ENCODE peak calls at places on chromosomes 2 and 18, in ten cellular contexts. One of them, this sample, is unnamed.

GRCh38 chr2:172088245-172089004 is 3.1 kb downstream of the DLX1 start:
- DNase-seq in activated T-helper 1 cell treated with anti-CD3 and anti-CD28 coated beads, Interleukin-2, amount 50 U/mL, for 16 hours: no peak
- DNase-seq in NCI-H345: no peak
- DNase-seq in coronary artery: no peak
- DNase-seq in upper lobe of right lung: no peak
- DNase-seq in GM20000: peak
- DNase-seq in SK-N-SH: peak
- DNase-seq in ELF-1: peak
- DNase-seq in adipocyte: no peak
- DNase-seq in left colon: no peak
- DNase-seq in this sample: no peak

GRCh38 chr18:10432781-10433180 is 21.7 kb upstream of the APCDD1 start:
- DNase-seq in activated T-helper 1 cell treated with anti-CD3 and anti-CD28 coated beads, Interleukin-2, amount 50 U/mL, for 16 hours: no peak
- DNase-seq in GM20000: no peak
- DNase-seq in adipocyte: no peak
- DNase-seq in coronary artery: no peak
- DNase-seq in SK-N-SH: no peak
- DNase-seq in upper lobe of right lung: no peak
- DNase-seq in NCI-H345: no peak
- DNase-seq in left colon: no peak
- DNase-seq in ELF-1: no peak
- DNase-seq in this sample: no peak

GRCh38 chr2:238720232-238720672 is 127.6 kb upstream of the TWIST2 start:
- DNase-seq in adipocyte: peak
- DNase-seq in upper lobe of right lung: peak
- DNase-seq in SK-N-SH: peak
- DNase-seq in activated T-helper 1 cell treated with anti-CD3 and anti-CD28 coated beads, Interleukin-2, amount 50 U/mL, for 16 hours: no peak
- DNase-seq in left colon: peak
- DNase-seq in ELF-1: peak
- DNase-seq in NCI-H345: peak
- DNase-seq in coronary artery: no peak
- DNase-seq in GM20000: peak
- DNase-seq in this sample: peak

GRCh38 chr2:119809329-119810038 is 49.8 kb downstream of the PTPN4 start:
- DNase-seq in upper lobe of right lung: no peak
- DNase-seq in ELF-1: no peak
- DNase-seq in activated T-helper 1 cell treated with anti-CD3 and anti-CD28 coated beads, Interleukin-2, amount 50 U/mL, for 16 hours: no peak
- DNase-seq in coronary artery: no peak
- DNase-seq in left colon: peak
- DNase-seq in GM20000: no peak
- DNase-seq in SK-N-SH: no peak
- DNase-seq in adipocyte: peak
- DNase-seq in NCI-H345: no peak
- DNase-seq in this sample: peak

GRCh38 chr2:180722551-180723239 is 257.7 kb upstream of the UBE2E3 start:
- DNase-seq in coronary artery: no peak
- DNase-seq in ELF-1: no peak
- DNase-seq in upper lobe of right lung: no peak
- DNase-seq in SK-N-SH: no peak
- DNase-seq in NCI-H345: no peak
- DNase-seq in adipocyte: peak
- DNase-seq in left colon: no peak
- DNase-seq in activated T-helper 1 cell treated with anti-CD3 and anti-CD28 coated beads, Interleukin-2, amount 50 U/mL, for 16 hours: no peak
- DNase-seq in GM20000: no peak
- DNase-seq in this sample: no peak

GRCh38 chr2:151669585-151670081 is 64.6 kb downstream of the NEB start:
- DNase-seq in activated T-helper 1 cell treated with anti-CD3 and anti-CD28 coated beads, Interleukin-2, amount 50 U/mL, for 16 hours: no peak
- DNase-seq in adipocyte: no peak
- DNase-seq in ELF-1: peak
- DNase-seq in coronary artery: no peak
- DNase-seq in NCI-H345: no peak
- DNase-seq in SK-N-SH: no peak
- DNase-seq in upper lobe of right lung: no peak
- DNase-seq in GM20000: no peak
- DNase-seq in left colon: no peak
- DNase-seq in this sample: no peak

GRCh38 chr2:118865106-118865505 is 17.7 kb upstream of the EN1 start:
- DNase-seq in activated T-helper 1 cell treated with anti-CD3 and anti-CD28 coated beads, Interleukin-2, amount 50 U/mL, for 16 hours: no peak
- DNase-seq in adipocyte: peak
- DNase-seq in SK-N-SH: peak
- DNase-seq in ELF-1: peak
- DNase-seq in upper lobe of right lung: peak
- DNase-seq in GM20000: peak
- DNase-seq in left colon: no peak
- DNase-seq in NCI-H345: peak
- DNase-seq in coronary artery: no peak
- DNase-seq in this sample: peak

GRCh38 chr2:28300921-28301341 is 91.7 kb upstream of the FOSL2 start:
- DNase-seq in GM20000: no peak
- DNase-seq in ELF-1: no peak
- DNase-seq in coronary artery: no peak
- DNase-seq in left colon: no peak
- DNase-seq in upper lobe of right lung: no peak
- DNase-seq in activated T-helper 1 cell treated with anti-CD3 and anti-CD28 coated beads, Interleukin-2, amount 50 U/mL, for 16 hours: no peak
- DNase-seq in SK-N-SH: no peak
- DNase-seq in adipocyte: peak
- DNase-seq in NCI-H345: no peak
- DNase-seq in this sample: no peak

GRCh38 chr18:44452346-44452745 is 228.3 kb upstream of the SETBP1 start:
- DNase-seq in SK-N-SH: no peak
- DNase-seq in GM20000: no peak
- DNase-seq in adipocyte: peak
- DNase-seq in activated T-helper 1 cell treated with anti-CD3 and anti-CD28 coated beads, Interleukin-2, amount 50 U/mL, for 16 hours: no peak
- DNase-seq in left colon: no peak
- DNase-seq in ELF-1: no peak
- DNase-seq in coronary artery: no peak
- DNase-seq in NCI-H345: no peak
- DNase-seq in upper lobe of right lung: no peak
- DNase-seq in this sample: no peak

GRCh38 chr2:134401789-134402188 is 147.9 kb downstream of the MGAT5 start:
- DNase-seq in activated T-helper 1 cell treated with anti-CD3 and anti-CD28 coated beads, Interleukin-2, amount 50 U/mL, for 16 hours: no peak
- DNase-seq in SK-N-SH: no peak
- DNase-seq in GM20000: no peak
- DNase-seq in upper lobe of right lung: no peak
- DNase-seq in coronary artery: no peak
- DNase-seq in NCI-H345: no peak
- DNase-seq in left colon: no peak
- DNase-seq in adipocyte: peak
- DNase-seq in ELF-1: no peak
- DNase-seq in this sample: no peak

GRCh38 chr2:226325541-226325940 is 474.1 kb downstream of the IRS1 start:
- DNase-seq in adipocyte: no peak
- DNase-seq in activated T-helper 1 cell treated with anti-CD3 and anti-CD28 coated beads, Interleukin-2, amount 50 U/mL, for 16 hours: no peak
- DNase-seq in coronary artery: no peak
- DNase-seq in left colon: no peak
- DNase-seq in SK-N-SH: no peak
- DNase-seq in upper lobe of right lung: no peak
- DNase-seq in NCI-H345: no peak
- DNase-seq in GM20000: no peak
- DNase-seq in ELF-1: no peak
- DNase-seq in this sample: no peak

GRCh38 chr2:201909961-201910361 is 103.6 kb downstream of the CDK15 start:
- DNase-seq in upper lobe of right lung: no peak
- DNase-seq in activated T-helper 1 cell treated with anti-CD3 and anti-CD28 coated beads, Interleukin-2, amount 50 U/mL, for 16 hours: no peak
- DNase-seq in SK-N-SH: no peak
- DNase-seq in ELF-1: no peak
- DNase-seq in NCI-H345: no peak
- DNase-seq in left colon: peak
- DNase-seq in coronary artery: no peak
- DNase-seq in adipocyte: peak
- DNase-seq in GM20000: peak
- DNase-seq in this sample: no peak